ENCODE peak calls at places on chromosomes 4 and X, in ten cellular contexts. O is effector CD4-positive, alpha-beta T cell; K is iPS DF 19.7; Z is MG63; W is lower leg skin; E is AG08396; X is pancreas; J is esophagus squamous epithelium; A is HL-60; D is AG10803. C is an unnamed sample.

GRCh38 chr4:1458581-1458980 is 52.3 kb upstream of the NKX1-1 start:
- DNase-seq in K (no peak), X (no peak), O (no peak), Z (no peak), E (no peak), J (no peak), D (no peak), W (peak), A (no peak), C (no peak)

GRCh38 chr4:44674471-44674870 is 3.7 kb upstream of the GUF1 start:
- DNase-seq in A (peak), J (no peak), Z (no peak), X (no peak), O (no peak), D (no peak), W (no peak), E (no peak), K (no peak), C (no peak)

GRCh38 chr4:119113033-119113655 is 22.5 kb upstream of the MYOZ2 start:
- DNase-seq in O (no peak), A (peak), D (peak), K (no peak), J (no peak), W (no peak), X (no peak), Z (no peak), E (peak), C (no peak)

GRCh38 chr4:7434766-7435150 is at the start of gene PSAPL1:
- DNase-seq in O (no peak), X (no peak), Z (peak), J (no peak), A (no peak), E (peak), D (peak), K (peak), W (no peak), C (peak)

GRCh38 chrX:149937881-149938426 is 337 bp downstream of the EOLA2 start:
- DNase-seq in W (peak), X (no peak), D (no peak), E (no peak), Z (no peak), O (peak), K (no peak), J (no peak), A (no peak), C (no peak)

GRCh38 chr4:33878710-33879109 is 2365.6 kb downstream of the ARAP2 start:
- DNase-seq in W (no peak), E (no peak), X (no peak), A (no peak), Z (no peak), D (no peak), K (no peak), J (no peak), O (no peak), C (no peak)

GRCh38 chr4:8182858-8183725 is 16.0 kb upstream of the SH3TC1 start:
- DNase-seq in Z (peak), W (peak), E (peak), K (no peak), A (no peak), X (peak), J (no peak), O (no peak), D (peak), C (peak)

GRCh38 chrX:75297508-75297907 is 23.6 kb downstream of the UPRT start:
- DNase-seq in W (no peak), X (no peak), A (no peak), O (no peak), D (no peak), E (no peak), Z (no peak), K (no peak), J (no peak), C (no peak)

GRCh38 chr4:56430203-56430602 is 5.2 kb downstream of the PPAT start:
- DNase-seq in Z (no peak), X (no peak), K (no peak), D (no peak), J (no peak), O (no peak), E (no peak), A (no peak), W (no peak), C (no peak)

GRCh38 chrX:72381439-72382198 is 75.9 kb upstream of the CITED1 start:
- DNase-seq in K (no peak), O (no peak), W (no peak), D (no peak), A (no peak), Z (no peak), X (peak), J (no peak), E (no peak), C (no peak)

GRCh38 chr4:162126754-162127153 is 37.0 kb downstream of the FSTL5 start:
- DNase-seq in E (no peak), D (no peak), X (no peak), W (no peak), A (no peak), O (no peak), J (no peak), Z (no peak), K (no peak), C (no peak)

GRCh38 chrX:7514871-7515599 is 327.9 kb upstream of the VCX start:
- DNase-seq in J (no peak), Z (peak), D (peak), O (no peak), E (peak), W (no peak), X (no peak), A (no peak), K (no peak), C (no peak)

GRCh38 chr4:149291463-149291862 is 524.2 kb downstream of the IQCM start:
- DNase-seq in D (peak), Z (peak), A (no peak), E (no peak), J (no peak), O (no peak), K (no peak), X (no peak), W (no peak), C (no peak)

GRCh38 chrX:136725446-136726104 is 55.2 kb downstream of the ARHGEF6 start:
- DNase-seq in X (no peak), A (no peak), K (no peak), W (no peak), E (peak), J (no peak), Z (peak), D (peak), O (no peak), C (no peak)

GRCh38 chr4:107987916-107988762 is 1.6 kb upstream of the HADH start:
- DNase-seq in W (no peak), O (no peak), X (no peak), Z (no peak), D (no peak), J (no peak), K (no peak), A (no peak), E (no peak), C (no peak)

GRCh38 chr4:41098093-41098492 is 116.2 kb downstream of the APBB2 start:
- DNase-seq in W (no peak), Z (no peak), X (no peak), O (no peak), D (no peak), E (no peak), J (no peak), K (no peak), A (no peak), C (no peak)

GRCh38 chrX:7225338-7225737 is 77.4 kb upstream of the PUDP start:
- DNase-seq in D (no peak), W (no peak), J (no peak), O (no peak), Z (no peak), E (no peak), A (no peak), X (no peak), K (no peak), C (no peak)

GRCh38 chr4:6549445-6549844 is 25.5 kb upstream of the MAN2B2 start:
- DNase-seq in J (no peak), K (no peak), W (no peak), X (no peak), D (no peak), O (no peak), E (no peak), Z (no peak), A (no peak), C (no peak)

GRCh38 chr4:7000421-7001176 is 42.6 kb upstream of the TADA2B start:
- DNase-seq in A (no peak), J (no peak), K (no peak), Z (no peak), W (peak), D (no peak), E (no peak), X (no peak), O (no peak), C (no peak)

GRCh38 chr4:52402582-52402981 is 256.5 kb downstream of the USP46 start:
- DNase-seq in Z (no peak), J (no peak), D (no peak), A (no peak), W (no peak), E (no peak), O (no peak), X (no peak), K (no peak), C (no peak)

GRCh38 chrX:52923781-52924241 is 26.7 kb downstream of the FAM156B start:
- DNase-seq in O (no peak), J (no peak), A (no peak), W (peak), D (peak), Z (peak), E (peak), X (no peak), K (no peak), C (no peak)

GRCh38 chr4:123304151-123305021 is 92.2 kb upstream of the SPRY1 start:
- DNase-seq in X (no peak), J (no peak), O (no peak), Z (no peak), K (peak), A (no peak), D (no peak), W (no peak), E (no peak), C (no peak)

GRCh38 chr4:121674696-121675095 is 22.1 kb downstream of the ANXA5 start:
- DNase-seq in D (no peak), X (no peak), A (no peak), O (no peak), Z (no peak), E (no peak), W (no peak), J (no peak), K (no peak), C (no peak)

GRCh38 chr4:30616943-30617646 is 103.1 kb upstream of the PCDH7 start:
- DNase-seq in A (no peak), D (no peak), W (no peak), Z (no peak), X (no peak), J (no peak), E (no peak), O (no peak), K (no peak), C (no peak)

GRCh38 chr4:907691-908437 is 24.3 kb downstream of the GAK start:
- DNase-seq in D (no peak), W (no peak), A (no peak), K (no peak), E (no peak), X (no peak), Z (no peak), J (no peak), O (no peak), C (no peak)

GRCh38 chr4:98242063-98242462 is 19.1 kb upstream of the RAP1GDS1 start:
- DNase-seq in O (no peak), X (no peak), J (no peak), E (no peak), W (no peak), Z (no peak), A (no peak), K (no peak), D (no peak), C (no peak)

C was measured in HuH-7.5.